ENCODE peak calls at places on chromosomes 5 and 9, in four cellular contexts. One of them, this sample, is unnamed.

GRCh38 chr5:58148366-58148765 is 311.5 kb downstream of the PLK2 start:
- DNase-seq in foreskin fibroblast: no peak
- DNase-seq in naive thymus-derived CD4-positive, alpha-beta T cell: no peak
- DNase-seq in epithelial cell of esophagus: no peak
- DNase-seq in this sample: no peak

GRCh38 chr5:90886381-90886780 is 327.8 kb downstream of the ADGRV1 start:
- DNase-seq in foreskin fibroblast: no peak
- DNase-seq in naive thymus-derived CD4-positive, alpha-beta T cell: no peak
- DNase-seq in epithelial cell of esophagus: peak; percentile 73
- DNase-seq in this sample: no peak

GRCh38 chr5:163809480-163809879 is 304.1 kb downstream of the MAT2B start:
- DNase-seq in foreskin fibroblast: no peak
- DNase-seq in naive thymus-derived CD4-positive, alpha-beta T cell: no peak
- DNase-seq in epithelial cell of esophagus: no peak
- DNase-seq in this sample: no peak

GRCh38 chr9:87703636-87704276 is 22.2 kb upstream of the CTSL start:
- DNase-seq in foreskin fibroblast: no peak
- DNase-seq in naive thymus-derived CD4-positive, alpha-beta T cell: no peak
- DNase-seq in epithelial cell of esophagus: peak; percentile 28
- DNase-seq in this sample: no peak

GRCh38 chr5:31531543-31531887 is 378 bp downstream of the DROSHA start:
- DNase-seq in foreskin fibroblast: peak; percentile 49
- DNase-seq in naive thymus-derived CD4-positive, alpha-beta T cell: no peak
- DNase-seq in epithelial cell of esophagus: peak; percentile 42
- DNase-seq in this sample: no peak

GRCh38 chr9:100602302-100602930 is 24.5 kb downstream of the CAVIN4 start:
- DNase-seq in foreskin fibroblast: peak; percentile 71
- DNase-seq in naive thymus-derived CD4-positive, alpha-beta T cell: no peak
- DNase-seq in epithelial cell of esophagus: peak; percentile 77
- DNase-seq in this sample: no peak

GRCh38 chr9:20619492-20619860 is 2.8 kb downstream of the MLLT3 start:
- DNase-seq in foreskin fibroblast: no peak
- DNase-seq in naive thymus-derived CD4-positive, alpha-beta T cell: no peak
- DNase-seq in epithelial cell of esophagus: no peak
- DNase-seq in this sample: no peak

GRCh38 chr5:132012385-132013005 is 1.0 kb upstream of the ACSL6 start:
- DNase-seq in foreskin fibroblast: peak; percentile 81
- DNase-seq in naive thymus-derived CD4-positive, alpha-beta T cell: no peak
- DNase-seq in epithelial cell of esophagus: peak; percentile 74
- DNase-seq in this sample: no peak

GRCh38 chr5:180318456-180319089 is 26.7 kb upstream of the MAPK9 start:
- DNase-seq in foreskin fibroblast: no peak
- DNase-seq in naive thymus-derived CD4-positive, alpha-beta T cell: no peak
- DNase-seq in epithelial cell of esophagus: no peak
- DNase-seq in this sample: no peak

GRCh38 chr9:91864372-91864771 is 85.7 kb downstream of the ROR2 start:
- DNase-seq in foreskin fibroblast: no peak
- DNase-seq in naive thymus-derived CD4-positive, alpha-beta T cell: no peak
- DNase-seq in epithelial cell of esophagus: no peak
- DNase-seq in this sample: no peak

GRCh38 chr5:65800775-65801174 is 78.8 kb downstream of the NLN start:
- DNase-seq in foreskin fibroblast: no peak
- DNase-seq in naive thymus-derived CD4-positive, alpha-beta T cell: no peak
- DNase-seq in epithelial cell of esophagus: no peak
- DNase-seq in this sample: no peak

GRCh38 chr5:77630246-77631165 is 8.0 kb downstream of the OTP start:
- DNase-seq in foreskin fibroblast: peak; percentile 57
- DNase-seq in naive thymus-derived CD4-positive, alpha-beta T cell: no peak
- DNase-seq in epithelial cell of esophagus: peak; percentile 16
- DNase-seq in this sample: peak; percentile 92

DNA sequence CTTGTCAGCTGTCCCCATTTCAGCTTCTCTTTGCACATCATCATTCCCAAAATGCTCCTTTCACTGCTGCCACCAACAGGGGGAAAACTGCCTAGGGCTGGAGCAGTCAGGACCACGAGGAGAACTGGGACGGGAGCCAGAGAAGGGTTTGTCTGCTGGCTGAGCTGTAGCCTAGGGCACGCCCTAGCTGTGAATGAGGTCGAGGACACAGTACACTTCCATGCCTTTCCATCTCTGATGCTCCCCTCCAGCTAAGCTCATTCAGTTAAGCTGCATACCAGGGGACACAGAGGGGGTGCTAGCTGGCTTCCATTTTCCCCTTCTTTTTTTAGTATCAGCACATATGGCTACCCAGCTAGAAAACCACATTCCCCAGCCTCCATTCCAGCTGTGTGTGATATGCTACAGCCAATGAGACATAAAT is 64.7 kb downstream of the STK10 start:
- DNase-seq in foreskin fibroblast: peak; percentile 97
- DNase-seq in naive thymus-derived CD4-positive, alpha-beta T cell: no peak
- DNase-seq in epithelial cell of esophagus: no peak
- DNase-seq in this sample: no peak
- H3K4me3 ChIP-seq in foreskin fibroblast: no peak overlapping the region
- H3K4me3 ChIP-seq in naive thymus-derived CD4-positive, alpha-beta T cell: no peak overlapping the region
- H3K4me3 ChIP-seq in epithelial cell of esophagus: no peak overlapping the region
- H3K4me3 ChIP-seq in this sample: no peak overlapping the region

GRCh38 chr5:123997354-123998215 is 485.6 kb downstream of the CSNK1G3 start:
- DNase-seq in foreskin fibroblast: peak; percentile 89
- DNase-seq in naive thymus-derived CD4-positive, alpha-beta T cell: no peak
- DNase-seq in epithelial cell of esophagus: peak; percentile 72
- DNase-seq in this sample: no peak
- H3K4me3 ChIP-seq in foreskin fibroblast: peak overlapping the region; percentile 9
- H3K4me3 ChIP-seq in naive thymus-derived CD4-positive, alpha-beta T cell: no peak overlapping the region
- H3K4me3 ChIP-seq in epithelial cell of esophagus: no peak overlapping the region
- H3K4me3 ChIP-seq in this sample: no peak overlapping the region

GRCh38 chr9:105316703-105317102 is 72.3 kb downstream of the SLC44A1 start:
- DNase-seq in foreskin fibroblast: no peak
- DNase-seq in naive thymus-derived CD4-positive, alpha-beta T cell: no peak
- DNase-seq in epithelial cell of esophagus: no peak
- DNase-seq in this sample: no peak

GRCh38 chr9:105320568-105320967 is 76.1 kb downstream of the SLC44A1 start:
- DNase-seq in foreskin fibroblast: no peak
- DNase-seq in naive thymus-derived CD4-positive, alpha-beta T cell: no peak
- DNase-seq in epithelial cell of esophagus: no peak
- DNase-seq in this sample: no peak

GRCh38 chr9:105318729-105319513 is 74.5 kb downstream of the SLC44A1 start:
- DNase-seq in foreskin fibroblast: no peak
- DNase-seq in naive thymus-derived CD4-positive, alpha-beta T cell: no peak
- DNase-seq in epithelial cell of esophagus: no peak
- DNase-seq in this sample: no peak

GRCh38 chr9:105319514-105319863 is 75.0 kb downstream of the SLC44A1 start:
- DNase-seq in foreskin fibroblast: no peak
- DNase-seq in naive thymus-derived CD4-positive, alpha-beta T cell: no peak
- DNase-seq in epithelial cell of esophagus: no peak
- DNase-seq in this sample: no peak
- H3K4me3 ChIP-seq in foreskin fibroblast: no peak overlapping the region
- H3K4me3 ChIP-seq in naive thymus-derived CD4-positive, alpha-beta T cell: no peak overlapping the region
- H3K4me3 ChIP-seq in epithelial cell of esophagus: no peak overlapping the region
- H3K4me3 ChIP-seq in this sample: no peak overlapping the region

GRCh38 chr5:107661038-107661649 is 9.6 kb downstream of the EFNA5 start:
- DNase-seq in foreskin fibroblast: no peak
- DNase-seq in naive thymus-derived CD4-positive, alpha-beta T cell: no peak
- DNase-seq in epithelial cell of esophagus: no peak
- DNase-seq in this sample: peak; percentile 35
- H3K4me3 ChIP-seq in foreskin fibroblast: no peak overlapping the region
- H3K4me3 ChIP-seq in naive thymus-derived CD4-positive, alpha-beta T cell: no peak overlapping the region
- H3K4me3 ChIP-seq in epithelial cell of esophagus: no peak overlapping the region
- H3K4me3 ChIP-seq in this sample: peak overlapping the region; percentile 32

DNA sequence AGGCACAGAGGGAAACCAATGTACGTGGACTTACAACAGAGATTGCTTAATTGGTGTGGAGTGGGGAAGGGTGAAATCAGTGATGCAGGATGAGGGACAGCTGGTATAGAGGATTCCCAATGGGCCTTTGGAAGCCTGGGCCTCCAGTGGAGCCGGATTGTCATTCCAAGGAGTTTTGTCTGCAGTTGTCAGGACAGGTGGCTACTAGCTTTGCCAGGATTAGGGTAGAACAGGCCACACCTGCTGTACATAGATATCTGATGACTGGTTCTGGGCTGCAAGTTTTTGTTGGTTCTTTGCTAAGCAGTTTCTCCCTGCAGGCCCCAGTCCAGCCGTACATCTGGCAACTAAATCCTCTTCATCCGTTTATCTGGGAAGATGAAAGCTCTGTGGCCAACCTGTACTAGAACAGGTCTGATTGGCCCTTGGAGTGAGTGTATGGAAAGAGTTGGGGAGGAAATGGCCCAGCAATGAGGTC is 4.3 kb downstream of the SKP2 start:
- DNase-seq in foreskin fibroblast: no peak
- DNase-seq in naive thymus-derived CD4-positive, alpha-beta T cell: no peak
- DNase-seq in epithelial cell of esophagus: peak; percentile 98
- DNase-seq in this sample: no peak
- H3K4me3 ChIP-seq in foreskin fibroblast: no peak overlapping the region
- H3K4me3 ChIP-seq in naive thymus-derived CD4-positive, alpha-beta T cell: no peak overlapping the region
- H3K4me3 ChIP-seq in epithelial cell of esophagus: no peak overlapping the region
- H3K4me3 ChIP-seq in this sample: no peak overlapping the region

GRCh38 chr9:13491493-13492424 is 212.3 kb upstream of the MPDZ start:
- DNase-seq in foreskin fibroblast: no peak
- DNase-seq in naive thymus-derived CD4-positive, alpha-beta T cell: no peak
- DNase-seq in epithelial cell of esophagus: peak; percentile 48
- DNase-seq in this sample: no peak
- H3K4me3 ChIP-seq in foreskin fibroblast: no peak overlapping the region
- H3K4me3 ChIP-seq in naive thymus-derived CD4-positive, alpha-beta T cell: no peak overlapping the region
- H3K4me3 ChIP-seq in epithelial cell of esophagus: no peak overlapping the region
- H3K4me3 ChIP-seq in this sample: no peak overlapping the region

DNA sequence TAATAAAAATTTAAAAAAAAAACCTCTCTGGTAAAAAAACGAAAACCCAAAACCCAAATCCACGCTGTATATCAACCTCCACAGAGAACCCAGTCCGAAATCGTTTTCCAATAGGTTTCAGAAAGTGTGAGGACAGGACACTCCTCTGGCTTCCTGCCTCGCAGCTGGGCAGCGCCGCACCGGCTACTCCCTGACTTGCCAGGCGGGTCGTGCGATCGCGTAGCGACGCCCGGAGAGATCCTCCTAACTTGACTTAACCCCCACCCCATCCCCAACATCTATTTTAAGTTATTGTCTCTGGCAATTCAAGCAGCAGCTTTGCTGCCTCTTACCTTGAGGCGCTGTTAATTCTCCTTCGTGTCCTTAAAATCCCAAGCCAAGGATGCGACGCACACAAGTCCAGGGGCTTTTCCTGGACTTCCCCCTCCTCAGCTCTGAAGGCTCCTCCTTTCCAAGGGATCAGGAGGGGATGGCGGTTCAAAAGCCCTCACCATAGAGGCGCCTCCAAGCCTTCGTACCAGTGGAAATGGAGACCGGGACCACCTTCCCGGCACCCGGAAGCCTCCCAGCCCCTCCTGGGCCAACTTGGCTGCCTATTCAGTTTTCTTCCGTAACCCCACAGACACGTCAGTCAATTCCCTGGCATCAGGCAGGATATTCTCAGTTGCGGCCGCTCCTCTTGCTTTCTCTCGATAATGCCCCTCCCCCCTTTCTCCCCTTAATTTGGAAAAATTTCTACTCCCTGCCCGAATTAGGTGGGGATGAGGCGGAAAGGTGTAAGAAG is 1639.5 kb upstream of the C9orf72 start:
- DNase-seq in foreskin fibroblast: no peak
- DNase-seq in naive thymus-derived CD4-positive, alpha-beta T cell: no peak
- DNase-seq in epithelial cell of esophagus: peak; percentile 35
- DNase-seq in this sample: no peak
- H3K4me3 ChIP-seq in foreskin fibroblast: no peak overlapping the region
- H3K4me3 ChIP-seq in naive thymus-derived CD4-positive, alpha-beta T cell: no peak overlapping the region
- H3K4me3 ChIP-seq in epithelial cell of esophagus: peak overlapping the region; percentile 36
- H3K4me3 ChIP-seq in this sample: no peak overlapping the region